ENCODE peak calls at places on chromosomes 12 and 14, in eight cellular contexts. U, O, Y, P, L, K, I and V are unnamed samples.

GRCh38 chr12:45518516-45519235 is 210.8 kb upstream of the ARID2 start:
- DNase-seq in U (peak), O (no peak), Y (no peak), P (no peak), L (no peak), K (peak), I (no peak), V (peak)

GRCh38 chr12:71967176-71967575 is 28.5 kb downstream of the TPH2 start:
- DNase-seq in U (no peak), O (no peak), Y (no peak), P (no peak), L (no peak), K (no peak), I (no peak), V (no peak)

GRCh38 chr12:27733052-27733656 is 22.5 kb downstream of the MRPS35 start:
- DNase-seq in U (peak), O (no peak), Y (no peak), P (no peak), L (peak), K (peak), I (peak), V (peak)

GRCh38 chr12:7868391-7868790 is 4.3 kb downstream of the SLC2A14 start:
- DNase-seq in U (no peak), O (no peak), Y (no peak), P (no peak), L (no peak), K (no peak), I (no peak), V (no peak)

GRCh38 chr12:120095356-120096135 is 21.0 kb downstream of the RAB35 start:
- DNase-seq in U (no peak), O (no peak), Y (no peak), P (no peak), L (no peak), K (no peak), I (no peak), V (no peak)

GRCh38 chr12:93813972-93814821 is 137.0 kb downstream of the CRADD start:
- DNase-seq in U (peak), O (peak), Y (peak), P (no peak), L (no peak), K (no peak), I (no peak), V (no peak)

GRCh38 chr12:111673503-111673902 is 12.3 kb downstream of the BRAP start:
- DNase-seq in U (peak), O (no peak), Y (peak), P (no peak), L (no peak), K (no peak), I (no peak), V (no peak)

GRCh38 chr12:116065561-116065960 is 211.9 kb downstream of the MED13L start:
- DNase-seq in U (no peak), O (no peak), Y (peak), P (no peak), L (no peak), K (no peak), I (no peak), V (no peak)

GRCh38 chr14:73778736-73779135 is 64.6 kb upstream of the PNMA1 start:
- DNase-seq in U (no peak), O (no peak), Y (no peak), P (no peak), L (no peak), K (no peak), I (no peak), V (no peak)

DNA sequence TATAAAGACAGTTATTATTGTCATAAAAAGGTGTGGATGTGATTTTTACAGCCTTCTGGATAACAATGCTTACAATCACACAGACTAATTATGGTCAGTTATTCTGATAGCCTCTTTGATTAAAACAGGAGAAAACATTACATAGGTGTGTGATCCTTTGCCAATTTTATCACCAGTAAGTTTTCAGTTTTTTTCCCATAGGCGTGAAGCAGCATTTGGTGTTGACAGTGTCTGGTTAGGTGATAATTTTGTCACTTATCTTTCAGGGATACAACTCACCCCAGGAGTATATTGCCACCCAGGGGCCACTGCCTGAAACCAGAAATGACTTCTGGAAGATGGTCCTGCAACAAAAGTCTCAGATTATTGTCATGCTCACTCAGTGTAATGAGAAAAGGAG is 208.8 kb downstream of the EPS8 start:
- DNase-seq in U (no peak), O (no peak), Y (no peak), P (no peak), L (no peak), K (no peak), I (no peak), V (peak)
- TF ChIP-seq CTCF in U (peak), O (no peak), Y (no peak), P (no peak), L (no peak), K (peak), I (no peak), V (no peak)

GRCh38 chr14:91899213-91899612 is 31.9 kb upstream of the TC2N start:
- DNase-seq in U (peak), O (peak), Y (no peak), P (no peak), L (no peak), K (no peak), I (peak), V (peak)
- TF ChIP-seq CTCF in U (peak), O (peak), Y (no peak), P (no peak), L (no peak), K (no peak), I (no peak), V (peak)

GRCh38 chr12:117261267-117261666 is 71.0 kb upstream of the FBXO21 start:
- DNase-seq in U (no peak), O (no peak), Y (no peak), P (no peak), L (no peak), K (no peak), I (peak), V (no peak)

DNA sequence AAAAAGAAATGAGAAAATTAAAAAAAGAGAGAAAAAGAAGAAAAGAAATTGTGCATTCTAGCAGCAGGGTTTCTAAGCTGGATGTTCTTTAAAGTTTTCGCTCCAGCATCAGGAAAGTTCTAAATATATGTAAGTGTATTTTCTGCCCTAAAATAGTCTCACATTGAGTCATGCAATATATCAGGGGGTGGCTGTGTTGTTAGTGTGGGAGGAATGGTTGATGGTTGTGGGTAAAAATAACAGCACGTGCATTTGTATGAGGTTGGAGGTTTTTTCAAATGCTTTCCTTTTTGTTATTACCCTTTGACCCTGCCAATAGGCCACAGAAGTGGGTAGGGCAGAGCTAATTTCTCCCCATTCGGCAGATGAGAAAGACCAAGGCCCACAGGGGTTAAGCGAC is 65.1 kb upstream of the FBXO21 start:
- DNase-seq in U (no peak), O (no peak), Y (no peak), P (no peak), L (no peak), K (no peak), I (no peak), V (no peak)
- TF ChIP-seq CTCF in U (no peak), O (no peak), Y (no peak), P (no peak), L (no peak), K (no peak), I (no peak), V (no peak)

GRCh38 chr12:2198542-2198941 is 145.8 kb downstream of the CACNA1C start:
- DNase-seq in U (no peak), O (no peak), Y (no peak), P (no peak), L (no peak), K (no peak), I (no peak), V (no peak)
- TF ChIP-seq CTCF in U (no peak), O (no peak), Y (no peak), P (no peak), L (no peak), K (no peak), I (no peak), V (no peak)

DNA sequence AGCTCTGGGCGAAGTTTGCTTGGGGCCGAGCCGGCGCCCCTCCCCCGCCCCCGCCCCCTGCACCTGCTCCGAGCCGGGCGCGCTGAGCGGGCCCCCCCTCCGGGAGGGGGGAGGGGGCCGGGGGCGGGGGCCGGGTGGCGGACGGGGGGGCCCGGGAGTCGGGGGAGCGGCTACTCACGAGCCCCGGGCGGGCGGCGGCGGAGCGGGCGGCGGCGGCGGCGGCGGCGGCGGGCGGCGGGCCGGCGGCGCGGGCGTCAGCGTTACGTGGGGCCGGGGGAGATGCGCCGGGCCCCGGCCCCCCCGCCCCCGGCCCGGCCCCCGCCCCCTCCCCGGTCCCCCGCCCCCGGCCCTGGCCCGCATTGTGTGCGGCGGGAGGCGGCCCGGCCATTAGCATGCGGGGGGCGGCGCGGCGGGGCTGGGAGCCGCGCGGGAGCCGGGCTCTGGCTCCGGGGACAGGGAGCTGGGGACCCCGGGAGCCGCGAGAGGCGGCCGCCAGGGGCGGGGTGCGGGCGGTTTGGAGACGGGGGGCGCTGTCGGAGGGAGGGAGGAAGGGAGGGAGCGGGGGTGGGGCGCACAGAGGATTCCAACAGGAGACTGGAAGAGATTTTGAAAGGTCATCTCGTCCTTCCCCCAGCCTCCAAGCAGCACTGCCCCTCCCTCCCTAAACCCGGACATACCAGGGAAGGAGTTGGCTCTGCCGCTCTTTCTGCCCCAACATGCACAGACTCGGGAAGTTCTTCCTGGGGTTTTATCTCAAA is at the start of gene ZNF219:
- DNase-seq in U (no peak), O (peak), Y (no peak), P (peak), L (peak), K (no peak), I (peak), V (peak)
- TF ChIP-seq CTCF in U (no peak), O (no peak), Y (no peak), P (peak), L (no peak), K (no peak), I (no peak), V (no peak)

DNA sequence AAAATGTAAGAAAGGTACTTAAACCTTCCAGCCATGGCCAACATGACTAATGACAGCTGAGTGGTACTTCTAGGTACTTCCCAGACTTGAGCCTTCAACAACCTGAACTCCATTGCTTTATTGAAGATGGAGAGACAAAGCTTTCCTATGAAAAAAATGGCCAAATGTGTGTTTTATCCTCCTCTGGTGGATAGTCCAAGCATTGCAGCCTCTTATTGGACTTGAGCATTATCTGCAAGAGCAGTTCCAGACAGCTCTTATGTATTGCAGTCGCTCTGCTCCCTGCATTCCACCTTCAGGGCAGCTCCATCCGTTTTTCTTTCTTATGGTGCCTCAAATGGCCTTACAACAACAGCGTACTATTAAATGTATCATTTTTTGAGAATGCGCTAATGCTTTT is 588.2 kb downstream of the NRXN3 start:
- DNase-seq in U (peak), O (no peak), Y (no peak), P (no peak), L (peak), K (peak), I (no peak), V (peak)
- TF ChIP-seq CTCF in U (peak), O (no peak), Y (peak), P (peak), L (peak), K (peak), I (peak), V (peak)